ENCODE peak calls at places on chromosomes 13 and 19, in eight cellular contexts. N, L, O, R, A, F, J and I are unnamed samples.
A peak's percentile ranks its signal among the peaks of the same experiment; 100 is the strongest.

GRCh38 chr19:16677060-16677459 is 16.1 kb downstream of the TMEM38A start:
- DNase-seq in N (no peak), L (no peak), O (no peak), R (no peak), A (no peak), F (no peak), J (no peak), I (no peak)

GRCh38 chr13:99903140-99903539 is 68.4 kb downstream of the ZIC5 start:
- DNase-seq in N (no peak), L (no peak), O (no peak), R (no peak), A (no peak), F (no peak), J (no peak), I (no peak)

GRCh38 chr13:27171244-27171829 is at the start of gene USP12:
- DNase-seq in N (no peak), L (peak; percentile 26), O (peak; percentile 14), R (peak; percentile 71), A (peak; percentile 13), F (peak; percentile 34), J (peak; percentile 53), I (no peak)

GRCh38 chr13:91470084-91470621 is 71.7 kb downstream of the GPC5 start:
- DNase-seq in N (no peak), L (no peak), O (no peak), R (no peak), A (no peak), F (no peak), J (no peak), I (no peak)

GRCh38 chr13:39452412-39452811 is 150.6 kb downstream of the LHFPL6 start:
- DNase-seq in N (no peak), L (no peak), O (no peak), R (peak; percentile 8), A (no peak), F (no peak), J (no peak), I (no peak)

GRCh38 chr19:50377051-50377441 is 789 bp downstream of the NR1H2 start:
- DNase-seq in N (no peak), L (peak; percentile 48), O (no peak), R (no peak), A (peak; percentile 35), F (peak; percentile 10), J (no peak), I (peak; percentile 51)

GRCh38 chr19:30340724-30341595 is 31.2 kb upstream of the ZNF536 start:
- DNase-seq in N (no peak), L (no peak), O (no peak), R (peak; percentile 12), A (no peak), F (no peak), J (no peak), I (no peak)

GRCh38 chr13:78826312-78826711 is 167.4 kb upstream of the OBI1 start:
- DNase-seq in N (no peak), L (no peak), O (no peak), R (no peak), A (no peak), F (no peak), J (no peak), I (no peak)